ENCODE peak calls at places on chromosomes 13 and 19, in four cellular contexts. D is keratinocyte, R is K562, K is IMR-90. B is an unnamed sample.

GRCh38 chr19:6227156-6227940 is 52.4 kb downstream of the MLLT1 start:
- DNase-seq in D (no peak), R (no peak), K (no peak), B (no peak)

GRCh38 chr13:36848228-36848982 is 29.4 kb downstream of the RFXAP start:
- DNase-seq in R (peak; percentile 12), D (no peak), K (peak; percentile 19), B (peak; percentile 22)

GRCh38 chr19:45172611-45173208 is 5.3 kb downstream of the TRAPPC6A start:
- DNase-seq in R (no peak), D (no peak), K (no peak), B (no peak)

GRCh38 chr19:9881720-9882119 is 46.6 kb downstream of the PIN1 start:
- DNase-seq in R (no peak), D (no peak), K (no peak), B (no peak)

GRCh38 chr19:6639439-6639838 is 30.5 kb downstream of the TNFSF14 start:
- DNase-seq in K (no peak), D (no peak), R (no peak), B (peak; percentile 35)

GRCh38 chr19:6947745-6948144 is 60.4 kb downstream of the ADGRE1 start:
- DNase-seq in K (no peak), D (no peak), R (no peak), B (peak; percentile 66)

GRCh38 chr19:3778104-3778867 is 6.3 kb upstream of the RAX2 start:
- DNase-seq in K (no peak), D (no peak), R (no peak), B (no peak)

GRCh38 chr13:106533101-106533939 is 2.1 kb downstream of the EFNB2 start:
- DNase-seq in D (no peak), R (no peak), K (peak; percentile 78), B (peak; percentile 81)

GRCh38 chr19:3320354-3320670 is 46.1 kb upstream of the NFIC start:
- DNase-seq in D (no peak), K (no peak), R (no peak), B (no peak)

GRCh38 chr19:10269333-10270179 is 1.4 kb upstream of the ICAM1 start:
- DNase-seq in K (peak; percentile 65), D (no peak), R (peak; percentile 80), B (peak; percentile 90)

GRCh38 chr13:77907653-77908341 is 10.8 kb downstream of the EDNRB start:
- DNase-seq in R (no peak), D (no peak), K (no peak), B (peak; percentile 98)

GRCh38 chr19:6258812-6259311 is 20.9 kb downstream of the MLLT1 start:
- DNase-seq in D (no peak), R (no peak), K (no peak), B (no peak)

GRCh38 chr19:43784981-43785808 is 4.4 kb upstream of the KCNN4 start:
- DNase-seq in R (peak; percentile 76), K (peak; percentile 67), D (no peak), B (peak; percentile 73)

GRCh38 chr13:100039740-100040139 is 49.2 kb upstream of the PCCA start:
- DNase-seq in D (no peak), R (no peak), K (peak; percentile 3), B (no peak)

GRCh38 chr19:47723573-47723923 is 10.3 kb downstream of the EHD2 start:
- DNase-seq in R (no peak), D (no peak), K (peak; percentile 95), B (no peak)

GRCh38 chr13:65926750-65927171 is 1303.4 kb downstream of the PCDH9 start:
- DNase-seq in K (no peak), R (peak; percentile 3), D (no peak), B (no peak)

GRCh38 chr19:51751655-51752054 is at the start of gene FPR1:
- DNase-seq in R (no peak), K (no peak), D (peak; percentile 30), B (no peak)

GRCh38 chr19:51740356-51740755 is 11.3 kb downstream of the FPR1 start:
- DNase-seq in D (no peak), R (no peak), K (no peak), B (no peak)

GRCh38 chr13:60418954-60419353 is 21.9 kb downstream of the TDRD3 start:
- DNase-seq in K (no peak), R (no peak), D (no peak), B (no peak)

GRCh38 chr13:93861818-93862217 is 617.7 kb downstream of the DCT start:
- DNase-seq in R (no peak), D (no peak), K (peak; percentile 92), B (no peak)

GRCh38 chr13:48094404-48094780 is 512 bp downstream of the MED4 start:
- DNase-seq in R (peak; percentile 21), K (no peak), D (no peak), B (peak; percentile 33)

GRCh38 chr19:41694196-41694595 is 6.1 kb upstream of the CEACAM7 start:
- DNase-seq in K (no peak), D (no peak), R (no peak), B (no peak)

GRCh38 chr19:33740811-33741396 is 55.8 kb upstream of the KCTD15 start:
- DNase-seq in R (peak; percentile 60), K (peak; percentile 38), D (no peak), B (peak; percentile 29)

GRCh38 chr19:52679598-52679997 is 41.4 kb upstream of the ZNF83 start:
- DNase-seq in D (no peak), R (peak; percentile 15), K (no peak), B (no peak)

GRCh38 chr13:65854431-65854830 is 1375.7 kb downstream of the PCDH9 start:
- DNase-seq in D (no peak), R (no peak), K (no peak), B (no peak)

GRCh38 chr13:46961719-46962118 is 64.9 kb upstream of the HTR2A start:
- DNase-seq in D (no peak), K (peak; percentile 89), R (no peak), B (no peak)

GRCh38 chr13:61339054-61339621 is 76.5 kb downstream of the PCDH20 start:
- DNase-seq in D (no peak), K (no peak), R (no peak), B (no peak)

GRCh38 chr19:47467914-47468313 is 3.8 kb downstream of the SLC8A2 start:
- DNase-seq in D (no peak), R (no peak), K (no peak), B (no peak)

GRCh38 chr13:40609972-40610726 is 56.3 kb downstream of the FOXO1 start:
- DNase-seq in R (no peak), D (peak; percentile 23), K (no peak), B (peak; percentile 93)

GRCh38 chr19:33316521-33317284 is 14.4 kb upstream of the CEBPA start:
- DNase-seq in K (no peak), D (no peak), R (no peak), B (no peak)

GRCh38 chr13:87887459-87888123 is 216.4 kb downstream of the SLITRK5 start:
- DNase-seq in R (no peak), K (no peak), D (no peak), B (no peak)

GRCh38 chr13:66341038-66341437 is 889.1 kb downstream of the PCDH9 start:
- DNase-seq in D (no peak), R (no peak), K (no peak), B (no peak)

DNA sequence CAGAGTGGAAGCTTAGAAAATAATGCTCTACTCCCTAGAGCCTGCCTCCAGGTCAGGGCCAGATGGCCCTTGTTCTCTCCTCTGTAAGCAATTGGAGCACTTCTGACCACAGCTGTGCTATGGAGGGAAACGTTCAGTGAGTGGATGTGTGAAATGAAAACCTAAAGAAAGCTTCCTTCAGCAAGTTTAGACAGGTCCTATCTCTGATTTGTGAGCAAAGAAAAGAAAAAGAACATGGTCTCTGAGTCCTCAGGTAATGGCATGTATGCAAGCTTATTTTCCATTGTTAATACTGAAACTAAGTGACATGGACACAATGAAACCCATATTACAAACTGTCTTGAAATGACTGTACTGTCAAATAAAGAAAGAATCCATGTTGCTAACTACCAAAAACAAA is 1486.8 kb downstream of the EFNB2 start:
- DNase-seq in D (no peak), R (no peak), K (no peak), B (no peak)
- H3K9me1 ChIP-seq in D (no peaks in the 10 kb centered on the region), R (no peaks in the 10 kb centered on the region), K (no peaks in the 10 kb centered on the region), B (no peaks in the 10 kb centered on the region)

DNA sequence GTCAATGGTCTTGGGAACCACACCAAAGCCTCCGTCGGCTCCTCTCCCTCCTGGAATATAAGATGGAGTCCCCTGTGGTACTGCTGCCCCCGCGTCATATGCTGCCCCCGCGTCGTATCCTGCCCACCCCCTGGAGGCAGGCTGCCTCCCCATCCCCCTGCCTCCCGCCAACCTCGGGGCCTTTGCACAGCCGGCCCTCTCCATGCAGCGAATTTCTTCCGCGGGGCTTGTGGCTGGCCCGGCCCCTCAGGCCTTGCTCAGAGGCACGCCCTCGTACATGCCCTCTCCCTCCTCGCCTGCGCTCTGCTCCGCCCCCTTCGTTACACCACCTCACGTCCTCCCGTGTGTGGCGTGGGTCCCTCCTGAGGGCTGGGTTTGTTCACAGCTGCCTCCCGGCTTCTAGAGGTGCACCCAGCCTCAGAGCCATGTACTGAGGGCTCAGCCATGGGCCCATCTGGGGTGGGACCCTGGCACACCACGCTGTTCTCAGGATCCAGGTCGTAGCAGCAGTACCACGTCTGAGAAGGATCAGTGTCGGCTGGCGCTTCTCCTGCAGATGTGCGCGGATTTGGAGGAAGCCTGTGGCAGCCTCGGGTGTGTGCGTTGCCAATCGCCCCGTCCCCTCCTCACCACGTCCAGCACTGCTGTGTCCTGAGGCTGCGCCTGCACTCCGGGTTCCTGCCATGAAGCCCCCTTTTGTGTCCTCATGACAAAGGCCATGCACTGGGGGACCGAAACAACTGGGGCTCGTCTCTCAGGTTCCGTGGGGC is 47.7 kb downstream of the MCF2L start:
- DNase-seq in D (no peak), R (no peak), K (no peak), B (no peak)
- H3K9me1 ChIP-seq in D (no peaks in the 10 kb centered on the region), R (no peaks in the 10 kb centered on the region), K (no peaks in the 10 kb centered on the region), B (no peaks in the 10 kb centered on the region)

GRCh38 chr19:13629687-13630357 is 123.5 kb upstream of the CACNA1A start:
- DNase-seq in R (no peak), D (no peak), K (peak; percentile 91), B (no peak)
- H3K9me1 ChIP-seq in R (no peaks in the 10 kb centered on the region), D (no peaks in the 10 kb centered on the region), K (peaks cover 4% of the 10 kb centered on the region), B (no peaks in the 10 kb centered on the region)

GRCh38 chr19:36497001-36497400 is 7.6 kb upstream of the ZNF566 start:
- DNase-seq in R (no peak), K (no peak), D (no peak), B (no peak)

DNA sequence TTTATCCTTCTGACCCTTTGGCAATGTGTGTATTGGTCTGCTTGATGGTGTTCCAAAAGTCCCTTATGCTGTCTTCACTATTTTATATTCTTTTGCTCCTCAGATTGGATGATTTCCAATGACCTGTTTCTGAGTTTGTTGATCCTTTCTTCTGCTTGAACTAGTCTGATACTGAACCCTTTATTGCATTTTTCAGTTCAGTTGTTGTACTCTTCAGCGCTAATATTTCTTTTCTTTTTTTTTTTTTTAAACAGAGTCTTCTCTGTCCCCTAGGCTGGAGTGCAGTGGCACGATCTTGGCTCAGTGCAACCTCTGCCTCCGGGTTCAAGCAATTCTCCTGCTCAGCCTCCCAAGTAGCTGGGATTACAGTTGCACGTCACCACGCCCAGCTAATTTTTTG is 12.6 kb upstream of the ZNF566 start:
- DNase-seq in D (no peak), R (no peak), K (no peak), B (no peak)
- H3K9me1 ChIP-seq in D (no peaks in the 10 kb centered on the region), R (no peaks in the 10 kb centered on the region), K (no peaks in the 10 kb centered on the region), B (no peaks in the 10 kb centered on the region)

B was measured in endothelial cell of umbilical vein.